ENCODE peak calls at places on chromosomes 12 and 14, in four cellular contexts. One of them, this sample, is unnamed.

GRCh38 chr14:48536318-48536717 is 860.9 kb upstream of the MDGA2 start:
- DNase-seq in H4: peak; percentile 7
- DNase-seq in neural crest cell: no peak
- DNase-seq in CD4-positive, alpha-beta T cell: no peak
- DNase-seq in this sample: no peak

GRCh38 chr14:78074546-78074945 is 95.6 kb upstream of the NRXN3 start:
- DNase-seq in H4: no peak
- DNase-seq in neural crest cell: no peak
- DNase-seq in CD4-positive, alpha-beta T cell: no peak
- DNase-seq in this sample: no peak

GRCh38 chr12:103455020-103455763 is 40.6 kb downstream of the C12orf42 start:
- DNase-seq in H4: no peak
- DNase-seq in neural crest cell: no peak
- DNase-seq in CD4-positive, alpha-beta T cell: no peak
- DNase-seq in this sample: no peak

GRCh38 chr12:129617849-129618248 is 286.0 kb downstream of the TMEM132D start:
- DNase-seq in H4: no peak
- DNase-seq in neural crest cell: no peak
- DNase-seq in CD4-positive, alpha-beta T cell: no peak
- DNase-seq in this sample: no peak

GRCh38 chr12:118022728-118023109 is 6.2 kb downstream of the RFC5 start:
- DNase-seq in H4: no peak
- DNase-seq in neural crest cell: no peak
- DNase-seq in CD4-positive, alpha-beta T cell: no peak
- DNase-seq in this sample: no peak

GRCh38 chr12:50992814-50993213 is 33.4 kb downstream of the SLC11A2 start:
- DNase-seq in H4: no peak
- DNase-seq in neural crest cell: no peak
- DNase-seq in CD4-positive, alpha-beta T cell: no peak
- DNase-seq in this sample: no peak

GRCh38 chr12:92973614-92974013 is 44.5 kb upstream of the EEA1 start:
- DNase-seq in H4: peak; percentile 55
- DNase-seq in neural crest cell: no peak
- DNase-seq in CD4-positive, alpha-beta T cell: no peak
- DNase-seq in this sample: no peak

GRCh38 chr12:1309610-1310009 is 284.8 kb downstream of the FBXL14 start:
- DNase-seq in H4: no peak
- DNase-seq in neural crest cell: no peak
- DNase-seq in CD4-positive, alpha-beta T cell: no peak
- DNase-seq in this sample: no peak

GRCh38 chr12:2963760-2964292 is 4.6 kb downstream of the TEAD4 start:
- DNase-seq in H4: no peak
- DNase-seq in neural crest cell: no peak
- DNase-seq in CD4-positive, alpha-beta T cell: no peak
- DNase-seq in this sample: no peak

This sample was measured in ureter.